ENCODE peak calls at places on chromosomes 2 and 18, in seven cellular contexts. One of them, this sample, is unnamed.

GRCh38 chr18:65753520-65753919 is 2.7 kb downstream of the CDH7 start:
- DNase-seq in mesenchymal stem cell: peak
- DNase-seq in H9: peak
- DNase-seq in neuronal stem cell: peak
- DNase-seq in H1: no peak
- DNase-seq in IMR-90: no peak
- DNase-seq in trophoblast cell: no peak
- DNase-seq in this sample: peak

GRCh38 chr18:32730068-32730467 is 42.8 kb downstream of the KLHL14 start:
- DNase-seq in trophoblast cell: no peak
- DNase-seq in H9: no peak
- DNase-seq in mesenchymal stem cell: no peak
- DNase-seq in neuronal stem cell: no peak
- DNase-seq in H1: no peak
- DNase-seq in IMR-90: no peak
- DNase-seq in this sample: no peak

GRCh38 chr2:44579136-44579836 is 217.5 kb downstream of the CAMKMT start:
- DNase-seq in H9: no peak
- DNase-seq in H1: no peak
- DNase-seq in trophoblast cell: no peak
- DNase-seq in neuronal stem cell: no peak
- DNase-seq in IMR-90: no peak
- DNase-seq in mesenchymal stem cell: no peak
- DNase-seq in this sample: no peak

GRCh38 chr2:47888581-47889280 is 17.6 kb downstream of the FBXO11 start:
- DNase-seq in H9: no peak
- DNase-seq in mesenchymal stem cell: peak
- DNase-seq in neuronal stem cell: no peak
- DNase-seq in trophoblast cell: no peak
- DNase-seq in IMR-90: peak
- DNase-seq in H1: no peak
- DNase-seq in this sample: no peak

GRCh38 chr2:109516445-109517117 is 97.2 kb downstream of the SEPTIN10 start:
- DNase-seq in neuronal stem cell: peak
- DNase-seq in trophoblast cell: peak
- DNase-seq in IMR-90: peak
- DNase-seq in mesenchymal stem cell: peak
- DNase-seq in H9: peak
- DNase-seq in H1: peak
- DNase-seq in this sample: peak

GRCh38 chr2:199309411-199309810 is 148.3 kb downstream of the SATB2 start:
- DNase-seq in H1: no peak
- DNase-seq in trophoblast cell: no peak
- DNase-seq in H9: no peak
- DNase-seq in mesenchymal stem cell: no peak
- DNase-seq in neuronal stem cell: no peak
- DNase-seq in IMR-90: no peak
- DNase-seq in this sample: no peak

GRCh38 chr2:24878341-24878740 is 41.7 kb downstream of the ADCY3 start:
- DNase-seq in neuronal stem cell: no peak
- DNase-seq in mesenchymal stem cell: no peak
- DNase-seq in H9: no peak
- DNase-seq in IMR-90: no peak
- DNase-seq in H1: no peak
- DNase-seq in trophoblast cell: no peak
- DNase-seq in this sample: no peak

GRCh38 chr2:28217042-28217740 is 175.5 kb upstream of the FOSL2 start:
- DNase-seq in H9: no peak
- DNase-seq in H1: no peak
- DNase-seq in trophoblast cell: no peak
- DNase-seq in IMR-90: no peak
- DNase-seq in neuronal stem cell: no peak
- DNase-seq in mesenchymal stem cell: no peak
- DNase-seq in this sample: no peak

GRCh38 chr18:54043484-54044256 is 180.8 kb downstream of the MBD2 start:
- DNase-seq in trophoblast cell: peak
- DNase-seq in mesenchymal stem cell: no peak
- DNase-seq in H9: no peak
- DNase-seq in H1: no peak
- DNase-seq in IMR-90: no peak
- DNase-seq in neuronal stem cell: no peak
- DNase-seq in this sample: no peak

GRCh38 chr2:171225302-171225980 is 64.7 kb upstream of the TLK1 start:
- DNase-seq in trophoblast cell: peak
- DNase-seq in neuronal stem cell: no peak
- DNase-seq in H1: no peak
- DNase-seq in IMR-90: peak
- DNase-seq in H9: no peak
- DNase-seq in mesenchymal stem cell: peak
- DNase-seq in this sample: peak

GRCh38 chr2:100819365-100820345 is at the start of gene NPAS2:
- DNase-seq in IMR-90: peak
- DNase-seq in trophoblast cell: peak
- DNase-seq in H9: peak
- DNase-seq in neuronal stem cell: no peak
- DNase-seq in H1: no peak
- DNase-seq in mesenchymal stem cell: peak
- DNase-seq in this sample: peak

GRCh38 chr2:238161291-238162051 is 2.7 kb downstream of the ERFE start:
- DNase-seq in H9: no peak
- DNase-seq in H1: no peak
- DNase-seq in IMR-90: no peak
- DNase-seq in neuronal stem cell: no peak
- DNase-seq in trophoblast cell: no peak
- DNase-seq in mesenchymal stem cell: no peak
- DNase-seq in this sample: no peak

GRCh38 chr18:58998421-58999203 is 133.9 kb downstream of the ZNF532 start:
- DNase-seq in trophoblast cell: peak
- DNase-seq in H1: no peak
- DNase-seq in IMR-90: peak
- DNase-seq in H9: no peak
- DNase-seq in neuronal stem cell: no peak
- DNase-seq in mesenchymal stem cell: peak
- DNase-seq in this sample: peak

GRCh38 chr18:68426731-68427315 is 288.1 kb downstream of the TMX3 start:
- DNase-seq in trophoblast cell: peak
- DNase-seq in IMR-90: peak
- DNase-seq in neuronal stem cell: no peak
- DNase-seq in mesenchymal stem cell: no peak
- DNase-seq in H1: no peak
- DNase-seq in H9: no peak
- DNase-seq in this sample: no peak

GRCh38 chr2:99112617-99113016 is 28.9 kb upstream of the C2orf15 start:
- DNase-seq in IMR-90: no peak
- DNase-seq in H1: no peak
- DNase-seq in H9: no peak
- DNase-seq in neuronal stem cell: no peak
- DNase-seq in trophoblast cell: no peak
- DNase-seq in mesenchymal stem cell: no peak
- DNase-seq in this sample: no peak

GRCh38 chr2:15311926-15312325 is 249.2 kb downstream of the NBAS start:
- DNase-seq in trophoblast cell: no peak
- DNase-seq in mesenchymal stem cell: no peak
- DNase-seq in neuronal stem cell: no peak
- DNase-seq in IMR-90: no peak
- DNase-seq in H1: no peak
- DNase-seq in H9: no peak
- DNase-seq in this sample: no peak

GRCh38 chr2:235618039-235618438 is 124.2 kb downstream of the AGAP1 start:
- DNase-seq in H1: no peak
- DNase-seq in trophoblast cell: no peak
- DNase-seq in IMR-90: peak
- DNase-seq in neuronal stem cell: no peak
- DNase-seq in H9: no peak
- DNase-seq in mesenchymal stem cell: peak
- DNase-seq in this sample: no peak

GRCh38 chr2:239780236-239780997 is 244.7 kb downstream of the NDUFA10 start:
- DNase-seq in neuronal stem cell: no peak
- DNase-seq in mesenchymal stem cell: no peak
- DNase-seq in trophoblast cell: no peak
- DNase-seq in IMR-90: no peak
- DNase-seq in H9: no peak
- DNase-seq in H1: no peak
- DNase-seq in this sample: no peak

GRCh38 chr2:127423476-127423840 is 5.2 kb downstream of the PROC start:
- DNase-seq in H9: no peak
- DNase-seq in neuronal stem cell: no peak
- DNase-seq in trophoblast cell: no peak
- DNase-seq in IMR-90: no peak
- DNase-seq in mesenchymal stem cell: peak
- DNase-seq in H1: no peak
- DNase-seq in this sample: no peak

GRCh38 chr18:36650906-36651305 is 177.9 kb downstream of the TPGS2 start:
- DNase-seq in mesenchymal stem cell: no peak
- DNase-seq in trophoblast cell: no peak
- DNase-seq in H1: no peak
- DNase-seq in H9: no peak
- DNase-seq in IMR-90: no peak
- DNase-seq in neuronal stem cell: no peak
- DNase-seq in this sample: no peak

GRCh38 chr2:146079216-146079615 is 1559.3 kb upstream of the ZEB2 start:
- DNase-seq in H9: no peak
- DNase-seq in trophoblast cell: no peak
- DNase-seq in mesenchymal stem cell: no peak
- DNase-seq in IMR-90: peak
- DNase-seq in H1: no peak
- DNase-seq in neuronal stem cell: no peak
- DNase-seq in this sample: no peak

GRCh38 chr2:105261061-105261460 is 19.5 kb downstream of the GPR45 start:
- DNase-seq in H9: no peak
- DNase-seq in trophoblast cell: peak
- DNase-seq in neuronal stem cell: no peak
- DNase-seq in mesenchymal stem cell: peak
- DNase-seq in H1: no peak
- DNase-seq in IMR-90: peak
- DNase-seq in this sample: no peak

GRCh38 chr2:183253441-183254130 is 129.3 kb downstream of the NUP35 start:
- DNase-seq in trophoblast cell: no peak
- DNase-seq in IMR-90: no peak
- DNase-seq in mesenchymal stem cell: no peak
- DNase-seq in H1: no peak
- DNase-seq in neuronal stem cell: no peak
- DNase-seq in H9: no peak
- DNase-seq in this sample: no peak

GRCh38 chr2:33577084-33577483 is 22.0 kb downstream of the FAM98A start:
- DNase-seq in trophoblast cell: no peak
- DNase-seq in neuronal stem cell: no peak
- DNase-seq in mesenchymal stem cell: no peak
- DNase-seq in H9: no peak
- DNase-seq in IMR-90: no peak
- DNase-seq in H1: no peak
- DNase-seq in this sample: no peak

GRCh38 chr2:121529439-121530209 is 1.1 kb upstream of the RNU4ATAC start:
- DNase-seq in H9: peak
- DNase-seq in neuronal stem cell: peak
- DNase-seq in IMR-90: peak
- DNase-seq in trophoblast cell: peak
- DNase-seq in mesenchymal stem cell: peak
- DNase-seq in H1: no peak
- DNase-seq in this sample: no peak

GRCh38 chr2:66095820-66096219 is 339.1 kb upstream of the MEIS1 start:
- DNase-seq in H9: peak
- DNase-seq in neuronal stem cell: no peak
- DNase-seq in mesenchymal stem cell: no peak
- DNase-seq in IMR-90: no peak
- DNase-seq in H1: peak
- DNase-seq in trophoblast cell: no peak
- DNase-seq in this sample: peak

GRCh38 chr2:204695506-204695905 is 150.2 kb downstream of the PARD3B start:
- DNase-seq in mesenchymal stem cell: no peak
- DNase-seq in H9: no peak
- DNase-seq in H1: no peak
- DNase-seq in trophoblast cell: no peak
- DNase-seq in IMR-90: peak
- DNase-seq in neuronal stem cell: no peak
- DNase-seq in this sample: peak

GRCh38 chr2:30382995-30383394 is 64.1 kb upstream of the LCLAT1 start:
- DNase-seq in H9: no peak
- DNase-seq in H1: no peak
- DNase-seq in mesenchymal stem cell: no peak
- DNase-seq in IMR-90: no peak
- DNase-seq in trophoblast cell: no peak
- DNase-seq in neuronal stem cell: no peak
- DNase-seq in this sample: no peak
- H3K23ac ChIP-seq in H9: no peak
- H3K23ac ChIP-seq in H1: no peak
- H3K23ac ChIP-seq in mesenchymal stem cell: no peak
- H3K23ac ChIP-seq in IMR-90: no peak
- H3K23ac ChIP-seq in trophoblast cell: no peak
- H3K23ac ChIP-seq in neuronal stem cell: no peak
- H3K23ac ChIP-seq in this sample: no peak

GRCh38 chr2:29582062-29582461 is 339.3 kb downstream of the ALK start:
- DNase-seq in trophoblast cell: no peak
- DNase-seq in neuronal stem cell: no peak
- DNase-seq in H9: no peak
- DNase-seq in IMR-90: no peak
- DNase-seq in mesenchymal stem cell: no peak
- DNase-seq in H1: no peak
- DNase-seq in this sample: no peak
- H3K4me2 ChIP-seq in trophoblast cell: no peak
- H3K4me2 ChIP-seq in neuronal stem cell: no peak
- H3K4me2 ChIP-seq in H9: no peak
- H3K4me2 ChIP-seq in IMR-90: no peak
- H3K4me2 ChIP-seq in mesenchymal stem cell: no peak
- H3K4me2 ChIP-seq in H1: no peak
- H3K4me2 ChIP-seq in this sample: no peak

GRCh38 chr2:178770518-178770917 is 36.7 kb downstream of the TTN start:
- DNase-seq in neuronal stem cell: no peak
- DNase-seq in H1: no peak
- DNase-seq in IMR-90: no peak
- DNase-seq in mesenchymal stem cell: no peak
- DNase-seq in H9: no peak
- DNase-seq in trophoblast cell: no peak
- DNase-seq in this sample: no peak

GRCh38 chr2:178761759-178762371 is 45.4 kb downstream of the TTN start:
- DNase-seq in neuronal stem cell: peak
- DNase-seq in H9: no peak
- DNase-seq in H1: peak
- DNase-seq in mesenchymal stem cell: peak
- DNase-seq in IMR-90: peak
- DNase-seq in trophoblast cell: peak
- DNase-seq in this sample: peak

GRCh38 chr2:178764097-178764496 is 43.1 kb downstream of the TTN start:
- DNase-seq in trophoblast cell: no peak
- DNase-seq in H9: no peak
- DNase-seq in H1: no peak
- DNase-seq in IMR-90: no peak
- DNase-seq in mesenchymal stem cell: no peak
- DNase-seq in neuronal stem cell: no peak
- DNase-seq in this sample: no peak

GRCh38 chr2:178767099-178768060 is 39.8 kb downstream of the TTN start:
- DNase-seq in H1: no peak
- DNase-seq in H9: no peak
- DNase-seq in mesenchymal stem cell: no peak
- DNase-seq in neuronal stem cell: no peak
- DNase-seq in trophoblast cell: no peak
- DNase-seq in IMR-90: no peak
- DNase-seq in this sample: no peak
- H3K23ac ChIP-seq in H1: no peak
- H3K23ac ChIP-seq in H9: no peak
- H3K23ac ChIP-seq in mesenchymal stem cell: no peak
- H3K23ac ChIP-seq in neuronal stem cell: no peak
- H3K23ac ChIP-seq in trophoblast cell: no peak
- H3K23ac ChIP-seq in IMR-90: no peak
- H3K23ac ChIP-seq in this sample: no peak

GRCh38 chr18:77433076-77433475 is 183.4 kb downstream of the GALR1 start:
- DNase-seq in trophoblast cell: no peak
- DNase-seq in H1: no peak
- DNase-seq in H9: no peak
- DNase-seq in neuronal stem cell: no peak
- DNase-seq in IMR-90: no peak
- DNase-seq in mesenchymal stem cell: no peak
- DNase-seq in this sample: no peak
- H3K4me2 ChIP-seq in trophoblast cell: no peak
- H3K4me2 ChIP-seq in H1: no peak
- H3K4me2 ChIP-seq in H9: no peak
- H3K4me2 ChIP-seq in neuronal stem cell: no peak
- H3K4me2 ChIP-seq in IMR-90: no peak
- H3K4me2 ChIP-seq in mesenchymal stem cell: no peak
- H3K4me2 ChIP-seq in this sample: no peak